ENCODE peak calls at places on chromosome 7, in ten cellular contexts. C is heart left ventricle, J is fibroblast of mammary gland, Y is nephron progenitor cell, T is Calu3, F is mesothelial cell of epicardium, W is adrenal gland, P is suprapubic skin, L is neural crest cell, K is psoas muscle. I is an unnamed sample.

GRCh38 chr7:159197066-159197975 is 52.7 kb upstream of the VIPR2 start:
- DNase-seq in C (no peak), J (no peak), Y (no peak), T (no peak), F (no peak), W (no peak), P (no peak), L (no peak), K (no peak), I (no peak)

GRCh38 chr7:81664304-81664703 is 105.5 kb downstream of the HGF start:
- DNase-seq in C (no peak), J (no peak), Y (no peak), T (no peak), F (no peak), W (no peak), P (no peak), L (no peak), K (no peak), I (no peak)

GRCh38 chr7:2632717-2633537 is 1.1 kb downstream of the TTYH3 start:
- DNase-seq in C (peak), J (peak), Y (peak), T (peak), F (peak), W (peak), P (peak), L (no peak), K (peak), I (peak)

GRCh38 chr7:6545398-6546126 is 5.7 kb downstream of the GRID2IP start:
- DNase-seq in C (no peak), J (no peak), Y (no peak), T (no peak), F (no peak), W (no peak), P (no peak), L (no peak), K (no peak), I (no peak)

GRCh38 chr7:133167300-133167699 is 85.4 kb upstream of the CHCHD3 start:
- DNase-seq in C (no peak), J (no peak), Y (no peak), T (no peak), F (no peak), W (no peak), P (no peak), L (no peak), K (no peak), I (no peak)

GRCh38 chr7:19353158-19353557 is 207.9 kb upstream of the FERD3L start:
- DNase-seq in C (no peak), J (peak), Y (no peak), T (no peak), F (no peak), W (no peak), P (no peak), L (no peak), K (no peak), I (no peak)

GRCh38 chr7:100806276-100806675 is 21.0 kb downstream of the EPHB4 start:
- DNase-seq in C (no peak), J (no peak), Y (no peak), T (no peak), F (no peak), W (no peak), P (no peak), L (no peak), K (no peak), I (no peak)

GRCh38 chr7:150901160-150902035 is 49.1 kb downstream of the AOC1 start:
- DNase-seq in C (peak), J (no peak), Y (peak), T (peak), F (peak), W (peak), P (no peak), L (no peak), K (no peak), I (no peak)

GRCh38 chr7:47535704-47536628 is 45.9 kb downstream of the TNS3 start:
- DNase-seq in C (no peak), J (no peak), Y (peak), T (no peak), F (no peak), W (no peak), P (no peak), L (no peak), K (no peak), I (no peak)

GRCh38 chr7:73526892-73527821 is 5.1 kb upstream of the BAZ1B start:
- DNase-seq in C (no peak), J (no peak), Y (no peak), T (no peak), F (no peak), W (no peak), P (no peak), L (no peak), K (no peak), I (no peak)

GRCh38 chr7:39504963-39505362 is 61.2 kb upstream of the YAE1 start:
- DNase-seq in C (no peak), J (peak), Y (no peak), T (peak), F (no peak), W (peak), P (no peak), L (no peak), K (peak), I (no peak)

GRCh38 chr7:23226841-23227450 is 19.6 kb upstream of the GPNMB start:
- DNase-seq in C (no peak), J (no peak), Y (no peak), T (no peak), F (no peak), W (no peak), P (no peak), L (no peak), K (no peak), I (no peak)

GRCh38 chr7:34236057-34236456 is 330.7 kb downstream of the BMPER start:
- DNase-seq in C (no peak), J (no peak), Y (no peak), T (no peak), F (no peak), W (no peak), P (no peak), L (no peak), K (no peak), I (no peak)

GRCh38 chr7:11290859-11291258 is 317.2 kb downstream of the PHF14 start:
- DNase-seq in C (no peak), J (no peak), Y (no peak), T (no peak), F (no peak), W (no peak), P (no peak), L (no peak), K (no peak), I (no peak)

GRCh38 chr7:150405584-150406310 is 26.6 kb downstream of the ZNF775 start:
- DNase-seq in C (peak), J (peak), Y (peak), T (peak), F (peak), W (no peak), P (no peak), L (peak), K (no peak), I (no peak)

GRCh38 chr7:129853661-129854268 is 99.0 kb downstream of the UBE2H start:
- DNase-seq in C (no peak), J (peak), Y (no peak), T (peak), F (no peak), W (no peak), P (no peak), L (no peak), K (no peak), I (no peak)

GRCh38 chr7:156151082-156151481 is 338.8 kb upstream of the SHH start:
- DNase-seq in C (no peak), J (no peak), Y (no peak), T (peak), F (no peak), W (no peak), P (no peak), L (no peak), K (no peak), I (no peak)

GRCh38 chr7:107932851-107933250 is 41.9 kb downstream of the DLD start:
- DNase-seq in C (no peak), J (no peak), Y (no peak), T (no peak), F (no peak), W (no peak), P (no peak), L (no peak), K (no peak), I (no peak)

GRCh38 chr7:82665966-82666507 is 222.5 kb upstream of the CACNA2D1 start:
- DNase-seq in C (no peak), J (no peak), Y (no peak), T (no peak), F (no peak), W (no peak), P (no peak), L (no peak), K (no peak), I (no peak)

GRCh38 chr7:51613911-51614344 is 297.3 kb upstream of the COBL start:
- DNase-seq in C (no peak), J (no peak), Y (no peak), T (no peak), F (no peak), W (no peak), P (no peak), L (no peak), K (no peak), I (no peak)

GRCh38 chr7:14924398-14924797 is 21.8 kb upstream of the DGKB start:
- DNase-seq in C (no peak), J (peak), Y (no peak), T (no peak), F (no peak), W (no peak), P (no peak), L (no peak), K (no peak), I (no peak)

GRCh38 chr7:43648725-43649406 is 66.0 kb downstream of the STK17A start:
- DNase-seq in C (no peak), J (peak), Y (no peak), T (peak), F (no peak), W (no peak), P (no peak), L (no peak), K (no peak), I (no peak)

GRCh38 chr7:65269150-65269856 is 104.4 kb upstream of the ZNF92 start:
- DNase-seq in C (no peak), J (peak), Y (peak), T (peak), F (peak), W (no peak), P (no peak), L (peak), K (no peak), I (peak)

GRCh38 chr7:132464740-132465139 is 111.5 kb downstream of the PLXNA4 start:
- DNase-seq in C (peak), J (peak), Y (no peak), T (no peak), F (no peak), W (no peak), P (no peak), L (no peak), K (peak), I (no peak)

GRCh38 chr7:51250517-51250916 is 66.1 kb downstream of the COBL start:
- DNase-seq in C (no peak), J (no peak), Y (no peak), T (no peak), F (no peak), W (no peak), P (no peak), L (no peak), K (no peak), I (no peak)

GRCh38 chr7:9250876-9251275 is 817.5 kb downstream of the NXPH1 start:
- DNase-seq in C (no peak), J (no peak), Y (no peak), T (no peak), F (no peak), W (no peak), P (no peak), L (no peak), K (no peak), I (no peak)

GRCh38 chr7:18958627-18959026 is 158.8 kb downstream of the TWIST1 start:
- DNase-seq in C (no peak), J (peak), Y (no peak), T (no peak), F (no peak), W (no peak), P (no peak), L (no peak), K (no peak), I (no peak)

GRCh38 chr7:5396999-5397656 is 26.5 kb downstream of the TNRC18 start:
- DNase-seq in C (peak), J (peak), Y (no peak), T (peak), F (no peak), W (peak), P (peak), L (no peak), K (peak), I (no peak)

GRCh38 chr7:91569702-91570457 is 305.6 kb downstream of the FZD1 start:
- DNase-seq in C (no peak), J (peak), Y (no peak), T (no peak), F (no peak), W (no peak), P (no peak), L (no peak), K (no peak), I (no peak)

GRCh38 chr7:141028767-141029166 is 14.0 kb upstream of the MRPS33 start:
- DNase-seq in C (no peak), J (no peak), Y (no peak), T (no peak), F (no peak), W (no peak), P (no peak), L (no peak), K (no peak), I (no peak)

GRCh38 chr7:23709081-23709746 is 805 bp upstream of the STK31 start:
- DNase-seq in C (no peak), J (no peak), Y (no peak), T (no peak), F (no peak), W (no peak), P (no peak), L (no peak), K (no peak), I (no peak)

GRCh38 chr7:134364619-134365037 is 47.9 kb upstream of the SLC35B4 start:
- DNase-seq in C (no peak), J (peak), Y (no peak), T (peak), F (no peak), W (no peak), P (no peak), L (no peak), K (no peak), I (no peak)

GRCh38 chr7:78780560-78780959 is 672.9 kb downstream of the MAGI2 start:
- DNase-seq in C (no peak), J (no peak), Y (no peak), T (no peak), F (no peak), W (no peak), P (no peak), L (no peak), K (no peak), I (no peak)

GRCh38 chr7:1697499-1698125 is 27.5 kb downstream of the ELFN1 start:
- DNase-seq in C (no peak), J (no peak), Y (no peak), T (peak), F (no peak), W (peak), P (peak), L (no peak), K (no peak), I (peak)

GRCh38 chr7:55349126-55349525 is 16.0 kb upstream of the LANCL2 start:
- DNase-seq in C (no peak), J (peak), Y (no peak), T (no peak), F (no peak), W (no peak), P (no peak), L (no peak), K (no peak), I (no peak)

GRCh38 chr7:112462236-112462635 is 12.0 kb downstream of the IFRD1 start:
- DNase-seq in C (no peak), J (peak), Y (no peak), T (peak), F (no peak), W (peak), P (no peak), L (no peak), K (no peak), I (no peak)
- TF ChIP-seq CTCF in C (no peak), J (no peak), Y (no peak), T (no peak), F (no peak), W (no peak), P (no peak), L (no peak), K (no peak), I (no peak)

GRCh38 chr7:96320437-96320836 is 1.5 kb downstream of the SLC25A13 start:
- DNase-seq in C (no peak), J (no peak), Y (no peak), T (no peak), F (no peak), W (no peak), P (no peak), L (no peak), K (no peak), I (no peak)
- TF ChIP-seq CTCF in C (no peak), J (no peak), Y (no peak), T (no peak), F (no peak), W (no peak), P (no peak), L (no peak), K (no peak), I (no peak)

DNA sequence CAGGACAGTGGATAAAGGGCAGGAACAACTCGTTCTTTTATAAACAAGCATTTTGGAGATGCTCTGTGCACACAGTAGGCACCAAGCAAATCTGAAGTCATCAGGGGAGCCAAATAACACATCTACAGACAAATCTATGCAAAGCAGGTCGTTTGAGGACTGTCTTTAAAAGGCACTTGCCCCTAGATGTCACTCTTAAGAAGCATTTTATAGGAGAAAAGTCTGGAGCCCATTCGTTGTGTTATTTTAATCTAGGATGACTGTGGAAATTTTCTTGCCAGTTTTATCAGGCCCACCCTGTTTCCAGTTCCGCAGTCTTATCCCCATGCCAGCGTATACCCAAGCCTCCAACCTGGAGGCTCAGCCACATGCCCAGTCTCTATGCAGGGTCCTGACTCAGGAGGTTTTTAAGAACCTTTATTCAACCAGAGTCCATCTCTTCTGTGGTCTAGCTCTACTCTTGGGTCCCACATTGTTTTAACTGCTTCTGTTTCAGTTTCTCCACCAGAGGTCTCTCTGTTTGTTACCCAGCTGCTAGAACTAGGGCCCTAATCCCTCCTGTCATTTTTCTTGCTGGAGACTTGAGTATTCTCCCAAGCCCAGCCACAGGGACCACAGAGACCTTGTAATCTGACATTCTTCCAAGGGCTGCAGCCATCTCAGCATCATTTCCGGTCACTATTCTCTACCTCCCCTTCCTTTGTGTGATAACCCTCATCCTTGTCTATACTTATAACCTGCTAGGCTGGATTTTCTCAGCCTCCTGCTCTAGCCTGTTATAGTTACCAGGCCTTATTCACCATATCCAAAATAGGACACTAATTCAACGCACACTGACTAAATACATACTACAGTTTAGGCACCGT is 26.7 kb downstream of the PIK3CG start:
- DNase-seq in C (no peak), J (no peak), Y (no peak), T (no peak), F (no peak), W (no peak), P (no peak), L (no peak), K (no peak), I (no peak)
- TF ChIP-seq CTCF in C (no peak), J (no peak), Y (no peak), T (no peak), F (no peak), W (no peak), P (no peak), L (no peak), K (no peak), I (no peak)

GRCh38 chr7:147803151-147803550 is 787.4 kb upstream of the C7orf33 start:
- DNase-seq in C (no peak), J (no peak), Y (no peak), T (no peak), F (no peak), W (no peak), P (no peak), L (no peak), K (no peak), I (no peak)

GRCh38 chr7:147804032-147804431 is 786.5 kb upstream of the C7orf33 start:
- DNase-seq in C (no peak), J (no peak), Y (no peak), T (no peak), F (no peak), W (no peak), P (no peak), L (no peak), K (no peak), I (no peak)

GRCh38 chr7:147809785-147810184 is 780.8 kb upstream of the C7orf33 start:
- DNase-seq in C (no peak), J (no peak), Y (no peak), T (no peak), F (no peak), W (no peak), P (no peak), L (no peak), K (no peak), I (no peak)

GRCh38 chr7:147803625-147804024 is 786.9 kb upstream of the C7orf33 start:
- DNase-seq in C (no peak), J (no peak), Y (no peak), T (no peak), F (no peak), W (no peak), P (no peak), L (no peak), K (no peak), I (no peak)

DNA sequence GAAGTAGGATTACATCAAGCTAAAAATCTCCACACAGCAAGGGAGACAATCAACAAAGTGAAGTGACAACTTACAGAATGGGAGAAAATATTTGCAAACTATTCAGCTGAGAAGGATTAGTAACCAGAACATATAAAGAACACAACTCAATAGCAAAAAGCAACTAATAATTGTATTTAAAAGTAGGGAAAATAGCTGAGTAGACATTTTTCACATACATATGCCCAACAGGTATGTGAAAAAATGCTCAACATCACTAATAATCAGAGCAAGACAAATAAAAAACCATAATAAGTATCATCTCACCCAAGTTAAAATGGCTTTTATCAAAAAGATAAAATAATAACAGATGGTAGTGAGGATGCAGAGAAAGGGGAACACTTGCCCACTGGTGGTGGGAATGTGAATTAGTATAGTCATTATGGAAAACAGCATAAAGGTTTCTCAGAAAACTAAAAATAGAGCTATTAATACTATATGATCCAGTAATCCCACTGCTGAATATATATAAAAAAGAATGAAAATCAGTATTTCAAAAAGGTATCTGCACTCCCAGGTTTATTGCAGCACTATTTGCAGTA is 784.5 kb upstream of the C7orf33 start:
- DNase-seq in C (no peak), J (no peak), Y (no peak), T (no peak), F (no peak), W (no peak), P (no peak), L (no peak), K (no peak), I (no peak)
- TF ChIP-seq CTCF in C (no peak), J (peak), Y (no peak), T (no peak), F (peak), W (no peak), P (no peak), L (peak), K (no peak), I (peak)

DNA sequence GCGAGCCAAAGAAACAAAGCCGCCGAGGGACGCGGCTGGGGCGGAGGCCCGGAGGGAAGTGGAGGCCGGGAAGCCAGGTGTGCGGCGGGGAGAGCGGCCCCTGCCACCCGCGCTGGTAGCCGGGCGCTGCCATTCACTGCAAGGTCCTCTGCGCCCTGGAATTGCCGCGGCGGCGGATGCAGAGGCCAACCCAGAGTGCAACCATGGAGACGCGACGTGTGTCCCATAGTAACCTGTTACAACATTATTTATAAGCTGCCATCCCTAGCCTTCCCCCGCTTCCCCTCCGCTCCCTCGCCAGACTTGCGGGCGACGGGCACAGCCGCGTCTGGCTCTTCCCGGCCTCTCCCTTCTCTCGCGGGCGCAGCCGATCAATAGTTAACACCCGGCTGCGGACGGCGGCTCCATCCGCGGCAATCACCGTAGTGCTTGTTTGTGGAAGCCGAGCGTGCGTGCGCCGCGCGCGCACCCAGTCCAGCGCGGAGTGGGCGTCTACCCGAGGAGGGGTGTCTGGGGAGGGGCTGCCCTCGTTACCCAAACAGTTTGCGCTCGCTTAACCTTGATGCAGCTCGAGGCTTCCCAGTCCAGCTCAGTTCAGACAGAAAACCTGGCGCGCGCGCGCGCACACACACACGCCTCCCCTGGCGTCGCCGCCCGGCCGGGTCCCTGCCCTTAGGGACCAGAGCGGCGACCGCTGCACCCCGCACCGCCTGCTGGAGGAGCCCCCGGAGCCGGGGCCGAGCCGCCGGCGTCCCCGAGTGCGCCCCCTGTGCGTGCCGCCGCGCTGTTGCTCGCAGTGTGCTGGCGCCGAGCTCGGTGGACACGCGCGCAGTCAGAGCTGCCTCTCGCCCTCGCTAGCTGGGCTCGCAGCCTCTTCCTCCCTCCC is 165.4 kb upstream of the DPP6 start:
- DNase-seq in C (no peak), J (no peak), Y (peak), T (no peak), F (no peak), W (peak), P (no peak), L (no peak), K (no peak), I (no peak)
- TF ChIP-seq CTCF in C (no peak), J (no peak), Y (no peak), T (no peak), F (no peak), W (peak), P (no peak), L (no peak), K (no peak), I (no peak)